ENCODE peak calls at places on chromosomes 1 and 21, in eight cellular contexts. C is HFFc6, E is bronchial epithelial cell, W is left lung, B is lower leg skin, J is H9, N is adrenal gland, V is epithelial cell of esophagus. T is an unnamed sample.

GRCh38 chr1:100253552-100253951 is 3.9 kb upstream of the DBT start:
- DNase-seq in C (no peak), B (no peak), E (no peak), V (no peak), J (no peak), W (no peak), N (no peak), T (no peak)

GRCh38 chr1:3504151-3504822 is 49.8 kb downstream of the ARHGEF16 start:
- DNase-seq in J (no peak), E (peak; percentile 65), V (peak; percentile 40), N (no peak), B (peak; percentile 97), C (peak; percentile 97), W (peak; percentile 49), T (no peak)

GRCh38 chr21:14243877-14244276 is 27.9 kb downstream of the RBM11 start:
- DNase-seq in W (no peak), N (no peak), E (no peak), V (peak; percentile 1), C (no peak), B (no peak), J (no peak), T (no peak)

GRCh38 chr1:243946946-243947345 is 96.9 kb upstream of the AKT3 start:
- DNase-seq in B (no peak), E (no peak), V (no peak), J (peak; percentile 76), C (no peak), N (no peak), W (no peak), T (no peak)

GRCh38 chr1:186775881-186776560 is 52.7 kb upstream of the PLA2G4A start:
- DNase-seq in V (peak; percentile 57), J (no peak), N (no peak), E (peak; percentile 81), C (no peak), B (no peak), W (no peak), T (no peak)

GRCh38 chr1:109266965-109267364 is 16.0 kb downstream of the PSRC1 start:
- DNase-seq in E (peak; percentile 84), J (no peak), N (no peak), V (peak; percentile 92), B (no peak), W (no peak), C (no peak), T (no peak)

GRCh38 chr1:69836961-69837636 is 269.4 kb downstream of the LRRC7 start:
- DNase-seq in J (no peak), N (no peak), E (no peak), C (no peak), V (no peak), W (no peak), B (no peak), T (no peak)

GRCh38 chr1:206579747-206580437 is 32.4 kb downstream of the EIF2D start:
- DNase-seq in E (no peak), J (no peak), C (peak; percentile 54), N (peak; percentile 87), B (peak; percentile 93), W (peak; percentile 94), V (no peak), T (peak; percentile 92)

GRCh38 chr1:226674892-226675719 is 64.0 kb downstream of the ITPKB start:
- DNase-seq in B (no peak), J (no peak), W (peak; percentile 71), C (no peak), V (no peak), E (no peak), N (peak; percentile 77), T (peak; percentile 64)

GRCh38 chr1:154969246-154969645 is 1.3 kb downstream of the SHC1 start:
- DNase-seq in E (no peak), W (no peak), N (no peak), C (no peak), J (no peak), V (no peak), B (no peak), T (no peak)

GRCh38 chr1:79052829-79053449 is 46.4 kb upstream of the ADGRL4 start:
- DNase-seq in C (no peak), E (no peak), W (no peak), V (no peak), B (no peak), N (no peak), J (no peak), T (no peak)

GRCh38 chr1:223844521-223844961 is 1.2 kb downstream of the TP53BP2 start:
- DNase-seq in W (no peak), C (no peak), V (peak; percentile 39), N (no peak), B (no peak), E (peak; percentile 31), J (no peak), T (no peak)

GRCh38 chr1:34130306-34130705 is 34.7 kb downstream of the CSMD2 start:
- DNase-seq in W (no peak), B (no peak), C (no peak), E (no peak), N (no peak), V (no peak), J (no peak), T (no peak)

GRCh38 chr1:7704214-7705047 is 66.7 kb upstream of the VAMP3 start:
- DNase-seq in C (peak; percentile 48), W (peak; percentile 93), V (peak; percentile 96), J (peak; percentile 96), B (peak; percentile 98), N (peak; percentile 97), E (peak; percentile 62), T (peak; percentile 94)

GRCh38 chr1:109466100-109466439 is 276 bp upstream of the SYPL2 start:
- DNase-seq in N (no peak), J (no peak), B (no peak), C (no peak), V (no peak), E (no peak), W (no peak), T (no peak)

GRCh38 chr1:204920511-204920910 is 49.8 kb downstream of the NFASC start:
- DNase-seq in W (no peak), E (no peak), N (no peak), J (no peak), B (peak; percentile 46), V (no peak), C (no peak), T (no peak)

GRCh38 chr1:96842215-96842614 is 120.6 kb downstream of the PTBP2 start:
- DNase-seq in C (no peak), W (no peak), V (no peak), J (no peak), E (no peak), B (no peak), N (no peak), T (no peak)
- TF ChIP-seq CTCF in C (peak; percentile 50), W (no peak), V (peak; percentile 31), J (peak; percentile 51), E (no peak), B (no peak), N (peak; percentile 10), T (no peak)

GRCh38 chr1:27577504-27578188 is 26.3 kb downstream of the AHDC1 start:
- DNase-seq in E (no peak), B (no peak), V (no peak), C (no peak), W (no peak), J (no peak), N (no peak), T (no peak)

GRCh38 chr1:27574871-27575831 is 28.8 kb downstream of the AHDC1 start:
- DNase-seq in C (peak; percentile 79), N (peak; percentile 85), B (no peak), V (peak; percentile 81), E (peak; percentile 51), J (peak; percentile 87), W (peak; percentile 80), T (peak; percentile 86)

GRCh38 chr1:27576846-27577245 is 27.1 kb downstream of the AHDC1 start:
- DNase-seq in J (no peak), B (no peak), E (no peak), W (no peak), V (no peak), N (no peak), C (no peak), T (no peak)

GRCh38 chr1:27574001-27574781 is 29.8 kb downstream of the AHDC1 start:
- DNase-seq in W (no peak), J (no peak), E (no peak), B (no peak), C (no peak), N (no peak), V (no peak), T (no peak)

DNA sequence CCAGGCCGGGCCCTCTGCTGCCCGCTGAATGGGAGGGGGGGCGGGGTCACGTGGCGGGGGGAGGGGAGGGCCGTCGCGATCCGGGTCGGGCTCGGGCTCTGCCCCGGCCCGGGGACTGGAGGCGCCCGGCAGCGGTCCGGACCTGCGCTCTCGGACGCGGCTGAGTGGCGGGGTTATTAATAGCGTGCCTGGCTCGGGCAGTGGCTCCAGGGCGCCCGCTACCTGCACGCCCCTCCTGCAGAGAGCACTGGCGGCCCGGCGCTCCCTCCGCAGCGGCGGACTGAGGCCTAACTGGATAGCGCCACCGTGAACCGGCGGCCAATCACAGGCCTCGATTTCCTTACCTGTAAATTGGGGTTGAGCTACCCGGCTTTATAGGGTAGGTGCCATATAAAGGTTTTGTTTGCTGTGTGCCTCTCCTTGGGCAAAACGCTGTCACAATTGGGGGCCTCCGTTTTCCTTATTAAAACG is 28.0 kb downstream of the AHDC1 start:
- DNase-seq in V (peak; percentile 70), B (no peak), W (peak; percentile 79), C (no peak), E (peak; percentile 47), N (peak; percentile 87), J (peak; percentile 85), T (peak; percentile 84)
- TF ChIP-seq CTCF in V (no peak), B (no peak), W (no peak), C (no peak), E (no peak), N (no peak), J (no peak), T (no peak)

GRCh38 chr1:180917306-180918065 is 4.8 kb downstream of the KIAA1614 start:
- DNase-seq in C (no peak), V (no peak), W (no peak), B (no peak), N (no peak), E (no peak), J (peak; percentile 56), T (no peak)
- TF ChIP-seq CTCF in C (peak; percentile 14), V (no peak), W (no peak), B (no peak), N (no peak), E (no peak), J (peak; percentile 47), T (no peak)

GRCh38 chr1:17663646-17664045 is 91.5 kb upstream of the ACTL8 start:
- DNase-seq in V (no peak), W (no peak), E (no peak), C (no peak), B (no peak), N (no peak), J (no peak), T (no peak)

GRCh38 chr1:17665054-17665453 is 90.1 kb upstream of the ACTL8 start:
- DNase-seq in W (no peak), E (no peak), N (no peak), V (no peak), J (no peak), C (no peak), B (no peak), T (no peak)

GRCh38 chr1:17665950-17666720 is 89.0 kb upstream of the ACTL8 start:
- DNase-seq in N (no peak), B (no peak), V (peak; percentile 7), W (no peak), C (peak; percentile 46), E (peak; percentile 9), J (no peak), T (no peak)

GRCh38 chr1:17662786-17663185 is 92.3 kb upstream of the ACTL8 start:
- DNase-seq in W (no peak), E (no peak), C (no peak), J (no peak), V (no peak), N (no peak), B (no peak), T (no peak)

GRCh38 chr1:17664322-17664721 is 90.8 kb upstream of the ACTL8 start:
- DNase-seq in J (no peak), V (no peak), N (no peak), E (no peak), B (no peak), W (no peak), C (no peak), T (no peak)
- TF ChIP-seq CTCF in J (peak; percentile 23), V (no peak), N (no peak), E (no peak), B (no peak), W (no peak), C (peak; percentile 37), T (no peak)